ENCODE peak calls at places on chromosomes 11 and 22, in four cellular contexts. X is AG10803; R is activated naive CD4-positive, alpha-beta T cell; V is body of pancreas. P is an unnamed sample.

GRCh38 chr22:50270302-50271010 is at the start of gene MAPK11:
- DNase-seq in X (peak), R (peak), V (peak), P (peak)

GRCh38 chr11:49432242-49432848 is 223.9 kb upstream of the FOLH1 start:
- DNase-seq in X (no peak), R (no peak), V (no peak), P (no peak)

GRCh38 chr22:44595841-44596341 is 97.9 kb upstream of the RTL6 start:
- DNase-seq in X (no peak), R (no peak), V (peak), P (no peak)

GRCh38 chr11:94002226-94002625 is 18.9 kb upstream of the HEPHL1 start:
- DNase-seq in X (peak), R (no peak), V (no peak), P (peak)

GRCh38 chr22:42294034-42294985 is 23.9 kb upstream of the TCF20 start:
- DNase-seq in X (peak), R (no peak), V (peak), P (peak)

GRCh38 chr22:47030881-47031627 is 268.6 kb downstream of the TBC1D22A start:
- DNase-seq in X (peak), R (no peak), V (no peak), P (peak)

GRCh38 chr22:26086359-26086758 is 82.9 kb upstream of the SEZ6L start:
- DNase-seq in X (no peak), R (no peak), V (no peak), P (no peak)

GRCh38 chr22:42648368-42649260 is 578 bp downstream of the CYB5R3 start:
- DNase-seq in X (peak), R (no peak), V (peak), P (peak)

GRCh38 chr11:72353861-72354260 is 80.5 kb downstream of the CLPB start:
- DNase-seq in X (no peak), R (no peak), V (peak), P (peak)

GRCh38 chr11:63804259-63804658 is 9.0 kb upstream of the SPINDOC start:
- DNase-seq in X (no peak), R (no peak), V (no peak), P (no peak)

GRCh38 chr22:24386814-24387550 is 40.4 kb upstream of the ADORA2A start:
- DNase-seq in X (peak), R (no peak), V (no peak), P (no peak)

GRCh38 chr11:11661356-11662040 is 39.7 kb upstream of the GALNT18 start:
- DNase-seq in X (no peak), R (no peak), V (no peak), P (no peak)

GRCh38 chr11:39442177-39442576 is 2017.3 kb downstream of the LRRC4C start:
- DNase-seq in X (no peak), R (no peak), V (no peak), P (no peak)

GRCh38 chr22:24845036-24845918 is 39.3 kb downstream of the SGSM1 start:
- DNase-seq in X (peak), R (no peak), V (no peak), P (peak)

GRCh38 chr11:77063861-77064260 is 2.9 kb upstream of the CAPN5 start:
- DNase-seq in X (no peak), R (no peak), V (no peak), P (no peak)

GRCh38 chr11:114039551-114039950 is 20.0 kb upstream of the ZBTB16 start:
- DNase-seq in X (no peak), R (no peak), V (no peak), P (no peak)

GRCh38 chr22:33922268-33922667 is 2.0 kb upstream of the LARGE1 start:
- DNase-seq in X (no peak), R (no peak), V (peak), P (peak)

GRCh38 chr11:75437966-75438659 is 5.1 kb upstream of the KLHL35 start:
- DNase-seq in X (peak), R (no peak), V (no peak), P (peak)

GRCh38 chr11:63903884-63904283 is 13.1 kb downstream of the RCOR2 start:
- DNase-seq in X (no peak), R (no peak), V (no peak), P (no peak)

GRCh38 chr11:17208257-17208999 is 642 bp upstream of the PIK3C2A start:
- DNase-seq in X (peak), R (no peak), V (peak), P (peak)

GRCh38 chr11:61972796-61973602 is 5.6 kb upstream of the FTH1 start:
- DNase-seq in X (no peak), R (no peak), V (peak), P (no peak)

GRCh38 chr11:45920531-45921477 is 1.7 kb upstream of the LARGE2 start:
- DNase-seq in X (no peak), R (no peak), V (no peak), P (no peak)

GRCh38 chr11:80783561-80783960 is 1342.7 kb upstream of the TENM4 start:
- DNase-seq in X (no peak), R (no peak), V (no peak), P (no peak)

GRCh38 chr11:65499713-65500261 is 942 bp downstream of the MALAT1 start:
- DNase-seq in X (no peak), R (no peak), V (no peak), P (no peak)

GRCh38 chr22:17786435-17787158 is 12.3 kb upstream of the BID start:
- DNase-seq in X (no peak), R (no peak), V (no peak), P (peak)

GRCh38 chr11:123060265-123061000 is 1.5 kb downstream of the HSPA8 start:
- DNase-seq in X (no peak), R (no peak), V (no peak), P (peak)

GRCh38 chr11:72222106-72222891 is 2.3 kb upstream of the INPPL1 start:
- DNase-seq in X (no peak), R (no peak), V (no peak), P (no peak)

GRCh38 chr11:124225471-124225870 is 15.4 kb upstream of the OR8G1 start:
- DNase-seq in X (no peak), R (no peak), V (no peak), P (no peak)

GRCh38 chr11:86469491-86470388 is 95.1 kb downstream of the CCDC81 start:
- DNase-seq in X (peak), R (no peak), V (no peak), P (peak)

GRCh38 chr11:37946155-37946766 is 1348.2 kb upstream of the RAG2 start:
- DNase-seq in X (peak), R (no peak), V (peak), P (peak)

GRCh38 chr11:113197456-113197855 is 116.9 kb upstream of the TTC12 start:
- DNase-seq in X (peak), R (no peak), V (no peak), P (no peak)